ENCODE peak calls at places on chromosomes 4 and X, in four cellular contexts. B is heart right ventricle, A is gastrocnemius medialis, R is nephron progenitor cell. V is an unnamed sample.
A peak's percentile ranks its signal among the peaks of the same experiment; 100 is the strongest.

GRCh38 chrX:119516157-119516702 is 48.0 kb downstream of the SLC25A5 start:
- DNase-seq in B (peak; percentile 19), A (peak; percentile 16), R (peak; percentile 26), V (no peak)

GRCh38 chrX:104351173-104351769 is 96.5 kb upstream of the ESX1 start:
- DNase-seq in A (no peak), R (no peak), B (no peak), V (no peak)

GRCh38 chr4:61298178-61298740 is 98.1 kb downstream of the ADGRL3 start:
- DNase-seq in A (no peak), R (no peak), B (no peak), V (no peak)

GRCh38 chrX:144819406-144819805 is 427.9 kb upstream of the SPANXN1 start:
- DNase-seq in B (no peak), R (no peak), A (no peak), V (no peak)

GRCh38 chr4:125938541-125938940 is 623.8 kb downstream of the FAT4 start:
- DNase-seq in R (no peak), B (no peak), A (no peak), V (no peak)

GRCh38 chrX:10465254-10465653 is 155.1 kb downstream of the MID1 start:
- DNase-seq in A (no peak), R (no peak), B (no peak), V (no peak)

GRCh38 chr4:121455285-121455684 is 74.5 kb upstream of the QRFPR start:
- DNase-seq in R (no peak), A (no peak), B (no peak), V (no peak)

GRCh38 chr4:42078184-42078801 is 74.2 kb downstream of the BEND4 start:
- DNase-seq in B (no peak), A (no peak), R (no peak), V (no peak)

GRCh38 chr4:123035239-123035638 is 112.8 kb upstream of the NUDT6 start:
- DNase-seq in A (no peak), B (no peak), R (no peak), V (no peak)

GRCh38 chr4:153419673-153420278 is 46.4 kb upstream of the TMEM131L start:
- DNase-seq in R (no peak), B (no peak), A (no peak), V (no peak)

GRCh38 chr4:44804301-44804700 is 77.9 kb upstream of the GNPDA2 start:
- DNase-seq in B (no peak), R (no peak), A (no peak), V (no peak)

GRCh38 chr4:33802578-33802977 is 2441.7 kb downstream of the ARAP2 start:
- DNase-seq in B (no peak), A (no peak), R (no peak), V (no peak)

GRCh38 chrX:20595928-20596550 is 329.3 kb upstream of the RPS6KA3 start:
- DNase-seq in B (no peak), A (no peak), R (no peak), V (no peak)

GRCh38 chr4:30716671-30717207 is 3.4 kb upstream of the PCDH7 start:
- DNase-seq in A (no peak), R (peak; percentile 50), B (no peak), V (no peak)

GRCh38 chr4:71025654-71026053 is 32.2 kb downstream of the DCK start:
- DNase-seq in A (no peak), R (no peak), B (no peak), V (no peak)

GRCh38 chr4:55736605-55737183 is 82.9 kb upstream of the EXOC1L start:
- DNase-seq in A (no peak), R (no peak), B (no peak), V (no peak)

GRCh38 chr4:169604131-169604900 is 8.1 kb downstream of the NEK1 start:
- DNase-seq in B (no peak), A (no peak), R (no peak), V (no peak)

GRCh38 chrX:17206584-17206983 is 168.4 kb upstream of the NHS start:
- DNase-seq in R (no peak), A (no peak), B (no peak), V (no peak)

GRCh38 chr4:179472164-179472563 is 2029.9 kb upstream of the AGA start:
- DNase-seq in B (no peak), A (no peak), R (no peak), V (no peak)

GRCh38 chr4:186845137-186845842 is 121.6 kb upstream of the FAT1 start:
- DNase-seq in R (no peak), B (peak; percentile 19), A (no peak), V (no peak)

GRCh38 chr4:13264126-13264525 is 220.0 kb downstream of the RAB28 start:
- DNase-seq in R (no peak), A (no peak), B (no peak), V (no peak)

GRCh38 chr4:87007345-87008181 is 72.8 kb downstream of the AFF1 start:
- DNase-seq in B (peak; percentile 77), A (peak; percentile 61), R (peak; percentile 70), V (peak; percentile 60)

GRCh38 chrX:42485621-42486020 is 292.3 kb downstream of the PPP1R2C start:
- DNase-seq in A (no peak), R (no peak), B (no peak), V (no peak)

GRCh38 chr4:43457866-43458265 is 565.4 kb downstream of the GRXCR1 start:
- DNase-seq in R (no peak), A (no peak), B (no peak), V (no peak)

GRCh38 chr4:15443770-15444169 is 15.9 kb downstream of the C1QTNF7 start:
- DNase-seq in A (no peak), B (no peak), R (no peak), V (no peak)

GRCh38 chrX:49247916-49248811 is 12.9 kb downstream of the CCDC22 start:
- DNase-seq in R (no peak), A (no peak), B (no peak), V (no peak)

GRCh38 chr4:24801136-24801855 is 5.9 kb downstream of the SOD3 start:
- DNase-seq in R (no peak), B (peak; percentile 32), A (no peak), V (no peak)

GRCh38 chr4:18034099-18034498 is 12.5 kb upstream of the LCORL start:
- DNase-seq in R (no peak), A (no peak), B (no peak), V (no peak)

GRCh38 chrX:88526385-88526784 is 220.6 kb upstream of the CPXCR1 start:
- DNase-seq in R (no peak), B (no peak), A (no peak), V (no peak)

GRCh38 chr4:87009095-87009648 is 74.4 kb downstream of the AFF1 start:
- DNase-seq in B (no peak), A (no peak), R (no peak), V (peak; percentile 58)

GRCh38 chrX:50941638-50942037 is 31.1 kb downstream of the BMP15 start:
- DNase-seq in A (no peak), R (peak; percentile 4), B (no peak), V (no peak)
- TF ChIP-seq CTCF in A (no peak), R (no peak), B (peak; percentile 18), V (no peak)

GRCh38 chr4:36283912-36284465 is 2.6 kb downstream of the DTHD1 start:
- DNase-seq in A (no peak), B (no peak), R (no peak), V (no peak)

GRCh38 chr4:36286481-36286871 is 5.1 kb downstream of the DTHD1 start:
- DNase-seq in R (no peak), A (no peak), B (no peak), V (no peak)

GRCh38 chr4:36288727-36289126 is 7.3 kb downstream of the DTHD1 start:
- DNase-seq in A (no peak), R (no peak), B (no peak), V (no peak)

GRCh38 chr4:36281384-36282106 is at the start of gene DTHD1:
- DNase-seq in A (no peak), B (no peak), R (no peak), V (no peak)

DNA sequence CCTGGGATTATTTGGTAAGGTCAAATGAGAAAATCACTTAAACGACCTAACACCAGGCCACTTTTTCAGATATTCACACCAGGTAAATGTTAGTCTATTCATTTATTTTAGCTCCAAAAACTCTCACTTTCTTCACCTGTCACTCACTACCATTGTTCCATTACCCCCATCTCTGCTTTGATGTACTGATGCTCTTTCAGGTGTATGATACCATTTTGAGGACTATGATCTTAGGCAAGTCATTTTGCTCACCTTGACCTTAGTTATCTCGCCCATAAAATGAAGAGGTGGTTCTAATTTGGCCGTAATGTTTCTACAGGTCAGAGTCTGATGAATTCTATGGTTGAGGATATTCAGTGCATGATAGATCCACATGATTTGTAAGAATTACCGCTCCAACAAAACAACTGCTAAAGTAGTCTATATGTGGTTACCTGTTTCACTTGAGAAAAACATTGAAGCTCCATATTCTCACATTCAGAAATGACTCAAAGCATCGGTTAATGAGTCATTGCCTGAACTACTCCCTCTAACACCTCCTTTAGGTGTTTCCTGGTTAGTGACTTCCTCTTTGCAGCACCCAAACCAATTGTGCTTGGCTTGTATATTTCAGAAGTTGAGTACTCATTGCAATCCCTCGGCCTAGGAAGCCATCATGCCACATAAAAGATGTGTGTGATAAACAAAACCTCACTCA is 4.5 kb downstream of the DTHD1 start:
- DNase-seq in B (no peak), R (no peak), A (no peak), V (no peak)
- TF ChIP-seq CTCF in B (no peak), R (no peak), A (no peak), V (no peak)

DNA sequence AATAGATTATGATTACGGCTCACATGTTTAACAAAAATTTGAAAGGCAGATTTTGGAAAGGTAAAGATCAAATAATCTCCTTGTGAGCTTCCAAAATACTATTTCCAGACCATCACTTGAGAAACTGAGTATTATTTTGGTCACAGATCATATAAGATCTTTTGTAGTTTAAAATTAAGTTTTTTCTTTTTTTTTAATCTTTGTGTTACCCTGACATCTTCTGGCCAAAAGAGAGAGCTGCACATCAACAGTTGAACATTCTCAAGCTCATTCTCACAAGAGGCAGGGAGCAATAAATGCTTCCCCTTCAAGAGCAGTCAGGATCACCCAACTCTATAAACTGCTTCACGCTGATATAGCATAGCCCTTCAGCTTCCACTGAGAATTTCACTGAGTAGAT is 15.9 kb downstream of the TMEM192 start:
- DNase-seq in R (no peak), A (no peak), B (no peak), V (no peak)
- TF ChIP-seq CTCF in R (peak; percentile 65), A (peak; percentile 25), B (peak; percentile 59), V (peak; percentile 34)

GRCh38 chr4:53505947-53506346 is 85.3 kb downstream of the LNX1 start:
- DNase-seq in B (no peak), R (no peak), A (no peak), V (no peak)
- TF ChIP-seq CTCF in B (no peak), R (no peak), A (no peak), V (no peak)

DNA sequence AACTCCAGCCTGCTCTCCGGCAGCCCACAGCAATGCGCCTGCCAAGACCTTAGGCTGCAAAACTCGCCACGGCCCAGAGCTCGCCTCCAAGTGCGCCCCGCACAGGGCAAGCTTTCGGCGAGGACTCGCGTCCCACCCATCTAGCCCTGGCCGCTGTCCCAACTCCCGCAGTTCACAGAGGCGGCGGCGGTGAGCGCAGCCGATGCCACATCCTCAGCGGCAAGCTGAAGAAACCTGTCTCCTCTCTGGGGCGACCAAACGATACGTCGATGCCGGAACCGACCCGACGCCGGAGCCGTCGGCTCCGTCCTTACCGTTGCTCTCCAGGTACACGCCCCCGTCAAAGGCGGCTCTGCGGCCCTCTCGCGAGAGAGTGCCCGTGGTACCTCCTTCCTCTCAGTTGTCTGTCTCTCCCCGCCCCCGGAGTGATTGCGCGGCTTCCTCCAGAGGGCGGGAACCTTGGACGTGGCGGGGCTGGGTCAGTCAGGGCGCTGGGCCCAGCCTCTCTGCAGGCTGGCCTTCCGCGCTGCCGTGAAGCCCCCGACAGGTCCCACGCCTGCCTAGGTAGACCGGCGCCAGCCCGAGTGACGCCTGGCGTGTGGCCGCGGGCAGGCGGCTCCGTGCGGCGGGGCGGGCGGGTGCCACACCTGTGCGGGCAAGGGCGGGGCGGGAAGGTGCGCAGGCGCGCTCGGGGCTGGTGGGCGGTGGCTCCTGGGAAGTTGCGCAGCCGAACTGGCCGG is 380 bp upstream of the RAB33B start:
- DNase-seq in A (peak; percentile 96), R (peak; percentile 93), B (peak; percentile 98), V (peak; percentile 97)
- TF ChIP-seq CTCF in A (no peak), R (no peak), B (peak; percentile 24), V (peak; percentile 30)

V was measured in CD14-positive monocyte.